ENCODE peak calls at places on chromosomes 2 and 18, in four cellular contexts. One of them, this sample, is unnamed.
A peak's percentile ranks its signal among the peaks of the same experiment; 100 is the strongest.

GRCh38 chr2:148273158-148273691 is 252.3 kb downstream of the MBD5 start:
- DNase-seq in iris pigment epithelial cell: peak; percentile 64
- DNase-seq in mammary epithelial cell: no peak
- DNase-seq in mucosa of gallbladder: no peak
- DNase-seq in this sample: no peak

GRCh38 chr2:241865957-241866858 is 3.3 kb upstream of the RTP5 start:
- DNase-seq in mammary epithelial cell: no peak
- DNase-seq in iris pigment epithelial cell: peak; percentile 19
- DNase-seq in mucosa of gallbladder: no peak
- DNase-seq in this sample: no peak

GRCh38 chr2:163269375-163270021 is 430.9 kb upstream of the KCNH7 start:
- DNase-seq in mucosa of gallbladder: no peak
- DNase-seq in mammary epithelial cell: no peak
- DNase-seq in iris pigment epithelial cell: no peak
- DNase-seq in this sample: no peak

GRCh38 chr18:46096651-46097300 is 1.3 kb downstream of the ATP5F1A start:
- DNase-seq in iris pigment epithelial cell: no peak
- DNase-seq in mucosa of gallbladder: no peak
- DNase-seq in mammary epithelial cell: no peak
- DNase-seq in this sample: no peak

GRCh38 chr18:60549338-60549960 is 176.9 kb upstream of the MC4R start:
- DNase-seq in iris pigment epithelial cell: peak; percentile 79
- DNase-seq in mammary epithelial cell: peak; percentile 35
- DNase-seq in mucosa of gallbladder: peak; percentile 22
- DNase-seq in this sample: peak; percentile 67

GRCh38 chr2:207813221-207813916 is 43.7 kb upstream of the FZD5 start:
- DNase-seq in mucosa of gallbladder: no peak
- DNase-seq in iris pigment epithelial cell: no peak
- DNase-seq in mammary epithelial cell: no peak
- DNase-seq in this sample: no peak

GRCh38 chr2:215460682-215461081 is 24.8 kb upstream of the FN1 start:
- DNase-seq in iris pigment epithelial cell: peak; percentile 98
- DNase-seq in mucosa of gallbladder: no peak
- DNase-seq in mammary epithelial cell: peak; percentile 88
- DNase-seq in this sample: no peak

GRCh38 chr18:54327818-54328217 is 29.8 kb downstream of the STARD6 start:
- DNase-seq in mucosa of gallbladder: no peak
- DNase-seq in mammary epithelial cell: peak; percentile 17
- DNase-seq in iris pigment epithelial cell: peak; percentile 18
- DNase-seq in this sample: peak; percentile 9

GRCh38 chr2:241866896-241867631 is 2.5 kb upstream of the RTP5 start:
- DNase-seq in iris pigment epithelial cell: no peak
- DNase-seq in mucosa of gallbladder: no peak
- DNase-seq in mammary epithelial cell: no peak
- DNase-seq in this sample: no peak

GRCh38 chr2:102286041-102286440 is 25.3 kb upstream of the IL1RL1 start:
- DNase-seq in mammary epithelial cell: no peak
- DNase-seq in mucosa of gallbladder: no peak
- DNase-seq in iris pigment epithelial cell: no peak
- DNase-seq in this sample: no peak

GRCh38 chr2:240443891-240444301 is 8.4 kb downstream of the GPC1 start:
- DNase-seq in mucosa of gallbladder: no peak
- DNase-seq in mammary epithelial cell: no peak
- DNase-seq in iris pigment epithelial cell: peak; percentile 32
- DNase-seq in this sample: no peak

GRCh38 chr2:183456177-183456576 is 331.9 kb downstream of the NUP35 start:
- DNase-seq in iris pigment epithelial cell: no peak
- DNase-seq in mucosa of gallbladder: no peak
- DNase-seq in mammary epithelial cell: no peak
- DNase-seq in this sample: no peak

GRCh38 chr2:7436096-7436906 is 519.1 kb downstream of the RNF144A start:
- DNase-seq in iris pigment epithelial cell: no peak
- DNase-seq in mammary epithelial cell: no peak
- DNase-seq in mucosa of gallbladder: no peak
- DNase-seq in this sample: no peak

GRCh38 chr18:3857544-3857943 is 407.6 kb downstream of the TGIF1 start:
- DNase-seq in mucosa of gallbladder: no peak
- DNase-seq in mammary epithelial cell: no peak
- DNase-seq in iris pigment epithelial cell: no peak
- DNase-seq in this sample: no peak

GRCh38 chr18:80037300-80037699 is 3.1 kb downstream of the RBFA start:
- DNase-seq in iris pigment epithelial cell: no peak
- DNase-seq in mucosa of gallbladder: no peak
- DNase-seq in mammary epithelial cell: no peak
- DNase-seq in this sample: no peak

GRCh38 chr2:9707008-9707407 is 76.2 kb upstream of the YWHAQ start:
- DNase-seq in iris pigment epithelial cell: no peak
- DNase-seq in mammary epithelial cell: no peak
- DNase-seq in mucosa of gallbladder: no peak
- DNase-seq in this sample: no peak

GRCh38 chr2:212392048-212392447 is 146.6 kb downstream of the ERBB4 start:
- DNase-seq in mucosa of gallbladder: no peak
- DNase-seq in iris pigment epithelial cell: peak; percentile 10
- DNase-seq in mammary epithelial cell: peak; percentile 48
- DNase-seq in this sample: no peak

GRCh38 chr2:3420076-3420848 is 40.8 kb downstream of the TRAPPC12 start:
- DNase-seq in mucosa of gallbladder: no peak
- DNase-seq in mammary epithelial cell: no peak
- DNase-seq in iris pigment epithelial cell: no peak
- DNase-seq in this sample: no peak

GRCh38 chr2:207775471-207775870 is 5.8 kb upstream of the FZD5 start:
- DNase-seq in iris pigment epithelial cell: no peak
- DNase-seq in mammary epithelial cell: no peak
- DNase-seq in mucosa of gallbladder: no peak
- DNase-seq in this sample: no peak

GRCh38 chr2:204177977-204178522 is 241.5 kb downstream of the ICOS start:
- DNase-seq in mammary epithelial cell: peak; percentile 9
- DNase-seq in iris pigment epithelial cell: peak; percentile 10
- DNase-seq in mucosa of gallbladder: peak; percentile 35
- DNase-seq in this sample: peak; percentile 22

GRCh38 chr18:43789234-43790000 is 512.1 kb upstream of the SYT4 start:
- DNase-seq in mammary epithelial cell: no peak
- DNase-seq in mucosa of gallbladder: no peak
- DNase-seq in iris pigment epithelial cell: peak; percentile 21
- DNase-seq in this sample: no peak

GRCh38 chr2:13681936-13682335 is 950.6 kb upstream of the LRATD1 start:
- DNase-seq in mammary epithelial cell: peak; percentile 50
- DNase-seq in mucosa of gallbladder: no peak
- DNase-seq in iris pigment epithelial cell: peak; percentile 59
- DNase-seq in this sample: peak; percentile 63

GRCh38 chr2:174878537-174879147 is 114.4 kb upstream of the CHRNA1 start:
- DNase-seq in mucosa of gallbladder: peak; percentile 20
- DNase-seq in mammary epithelial cell: peak; percentile 40
- DNase-seq in iris pigment epithelial cell: peak; percentile 41
- DNase-seq in this sample: no peak

GRCh38 chr2:167964650-167965404 is 282.6 kb downstream of the STK39 start:
- DNase-seq in iris pigment epithelial cell: no peak
- DNase-seq in mammary epithelial cell: no peak
- DNase-seq in mucosa of gallbladder: no peak
- DNase-seq in this sample: no peak